ENCODE peak calls at places on chromosome 2, in ten cellular contexts. S is stimulated activated CD4-positive, alpha-beta T cell treated with anti-CD3 and anti-CD28 coated beads, Interleukin-2, amount 100 ng/mL, for 4 hours; O is left lobe of liver; D is activated CD4-positive, alpha-beta T cell treated with anti-CD3 and anti-CD28 coated beads for 1 hour; T is neural crest cell; B is heart right ventricle; L is Calu3; V is ovary; G is naive thymus-derived CD4-positive, alpha-beta T cell; Q is EH. E is an unnamed sample.
A peak's percentile ranks its signal among the peaks of the same experiment; 100 is the strongest.

GRCh38 chr2:231683907-231684306 is 24.4 kb upstream of the PTMA start:
- DNase-seq in S (no peak), O (no peak), D (no peak), T (no peak), B (no peak), L (no peak), V (no peak), G (no peak), Q (no peak), E (no peak)

GRCh38 chr2:79005211-79005610 is 20.3 kb upstream of the REG3G start:
- DNase-seq in S (no peak), O (no peak), D (no peak), T (no peak), B (no peak), L (no peak), V (no peak), G (no peak), Q (no peak), E (no peak)

GRCh38 chr2:123157016-123157415 is 868.1 kb upstream of the CNTNAP5 start:
- DNase-seq in S (no peak), O (no peak), D (no peak), T (no peak), B (no peak), L (no peak), V (no peak), G (no peak), Q (no peak), E (no peak)

GRCh38 chr2:240565267-240566202 is 2.7 kb upstream of the RNPEPL1 start:
- DNase-seq in S (peak; percentile 83), O (peak; percentile 78), D (peak; percentile 83), T (no peak), B (peak; percentile 80), L (peak; percentile 93), V (peak; percentile 57), G (peak; percentile 74), Q (peak; percentile 87), E (peak; percentile 89)

GRCh38 chr2:200264631-200265030 is 41.9 kb upstream of the SPATS2L start:
- DNase-seq in S (no peak), O (no peak), D (no peak), T (no peak), B (no peak), L (no peak), V (no peak), G (no peak), Q (no peak), E (no peak)

GRCh38 chr2:65944213-65944612 is 490.7 kb upstream of the MEIS1 start:
- DNase-seq in S (no peak), O (no peak), D (no peak), T (no peak), B (no peak), L (no peak), V (no peak), G (no peak), Q (no peak), E (no peak)

GRCh38 chr2:229726643-229727042 is 12.3 kb upstream of the DNER start:
- DNase-seq in S (no peak), O (peak; percentile 79), D (no peak), T (no peak), B (no peak), L (no peak), V (no peak), G (no peak), Q (no peak), E (no peak)

GRCh38 chr2:144834363-144834762 is 314.4 kb upstream of the ZEB2 start:
- DNase-seq in S (no peak), O (no peak), D (no peak), T (no peak), B (no peak), L (no peak), V (no peak), G (no peak), Q (no peak), E (no peak)

GRCh38 chr2:219352448-219353023 is 20.0 kb upstream of the RESP18 start:
- DNase-seq in S (peak; percentile 36), O (peak; percentile 52), D (peak; percentile 35), T (peak; percentile 77), B (no peak), L (peak; percentile 81), V (no peak), G (peak; percentile 65), Q (peak; percentile 72), E (no peak)

GRCh38 chr2:199848323-199848722 is 2.7 kb downstream of the FTCDNL1 start:
- DNase-seq in S (no peak), O (no peak), D (no peak), T (no peak), B (no peak), L (no peak), V (no peak), G (no peak), Q (no peak), E (no peak)

GRCh38 chr2:47083485-47083884 is 71.6 kb downstream of the STPG4 start:
- DNase-seq in S (no peak), O (no peak), D (no peak), T (no peak), B (no peak), L (no peak), V (no peak), G (no peak), Q (no peak), E (no peak)

GRCh38 chr2:143720093-143720664 is 591.0 kb downstream of the ARHGAP15 start:
- DNase-seq in S (no peak), O (no peak), D (no peak), T (no peak), B (no peak), L (no peak), V (no peak), G (no peak), Q (no peak), E (no peak)

GRCh38 chr2:28401948-28402550 is 9.4 kb downstream of the FOSL2 start:
- DNase-seq in S (no peak), O (no peak), D (no peak), T (no peak), B (no peak), L (no peak), V (no peak), G (no peak), Q (peak; percentile 1), E (no peak)

GRCh38 chr2:197167608-197168287 is 142.8 kb downstream of the ANKRD44 start:
- DNase-seq in S (no peak), O (no peak), D (no peak), T (no peak), B (no peak), L (no peak), V (no peak), G (no peak), Q (no peak), E (no peak)

GRCh38 chr2:157898591-157898996 is 22.5 kb upstream of the ACVR1 start:
- DNase-seq in S (peak; percentile 77), O (no peak), D (peak; percentile 37), T (no peak), B (no peak), L (peak; percentile 27), V (peak; percentile 64), G (no peak), Q (peak; percentile 80), E (no peak)

GRCh38 chr2:49240608-49241007 is 86.3 kb upstream of the FSHR start:
- DNase-seq in S (no peak), O (no peak), D (no peak), T (no peak), B (no peak), L (no peak), V (no peak), G (no peak), Q (peak; percentile 39), E (no peak)

GRCh38 chr2:101063352-101063751 is 61.3 kb downstream of the RPL31 start:
- DNase-seq in S (no peak), O (no peak), D (no peak), T (no peak), B (no peak), L (no peak), V (no peak), G (no peak), Q (peak; percentile 78), E (no peak)

GRCh38 chr2:100529900-100530299 is 32.9 kb upstream of the PDCL3 start:
- DNase-seq in S (no peak), O (no peak), D (no peak), T (no peak), B (no peak), L (no peak), V (no peak), G (no peak), Q (no peak), E (no peak)

GRCh38 chr2:41869542-41870256 is 178.1 kb upstream of the PKDCC start:
- DNase-seq in S (peak; percentile 51), O (peak; percentile 72), D (peak; percentile 57), T (peak; percentile 83), B (peak; percentile 85), L (peak; percentile 82), V (peak; percentile 89), G (peak; percentile 64), Q (peak; percentile 65), E (peak; percentile 92)

GRCh38 chr2:100615471-100615870 is 52.7 kb downstream of the PDCL3 start:
- DNase-seq in S (no peak), O (no peak), D (no peak), T (no peak), B (no peak), L (no peak), V (no peak), G (no peak), Q (no peak), E (no peak)

GRCh38 chr2:238786379-238786778 is 61.5 kb upstream of the TWIST2 start:
- DNase-seq in S (no peak), O (no peak), D (no peak), T (no peak), B (no peak), L (no peak), V (no peak), G (no peak), Q (peak; percentile 78), E (no peak)

GRCh38 chr2:2757764-2758163 is 426.7 kb upstream of the MYT1L start:
- DNase-seq in S (no peak), O (no peak), D (no peak), T (no peak), B (no peak), L (no peak), V (no peak), G (no peak), Q (no peak), E (no peak)

GRCh38 chr2:33363599-33364300 is 112.7 kb upstream of the RASGRP3 start:
- DNase-seq in S (no peak), O (no peak), D (no peak), T (no peak), B (no peak), L (no peak), V (no peak), G (no peak), Q (peak; percentile 86), E (no peak)

GRCh38 chr2:103174711-103175110 is 412.9 kb downstream of the TMEM182 start:
- DNase-seq in S (no peak), O (no peak), D (no peak), T (no peak), B (no peak), L (no peak), V (no peak), G (no peak), Q (no peak), E (no peak)

GRCh38 chr2:221106241-221106640 is 465.9 kb downstream of the EPHA4 start:
- DNase-seq in S (no peak), O (no peak), D (no peak), T (no peak), B (no peak), L (no peak), V (no peak), G (no peak), Q (no peak), E (no peak)

GRCh38 chr2:3542107-3542506 is 16.0 kb downstream of the RNASEH1 start:
- DNase-seq in S (no peak), O (no peak), D (no peak), T (no peak), B (no peak), L (no peak), V (no peak), G (no peak), Q (no peak), E (no peak)

GRCh38 chr2:109185338-109185737 is 56.3 kb downstream of the SH3RF3 start:
- DNase-seq in S (no peak), O (no peak), D (no peak), T (no peak), B (no peak), L (no peak), V (no peak), G (no peak), Q (peak; percentile 93), E (peak; percentile 69)

GRCh38 chr2:45267062-45267702 is 257.9 kb upstream of the SIX2 start:
- DNase-seq in S (no peak), O (peak; percentile 54), D (no peak), T (no peak), B (no peak), L (no peak), V (no peak), G (no peak), Q (no peak), E (no peak)

E was measured in right cardiac atrium.